ENCODE peak calls at places on chromosome 15, in four cellular contexts. One of them, this sample, is unnamed.

GRCh38 chr15:26641144-26641543 is 131.7 kb downstream of the GABRB3 start:
- DNase-seq in prostate gland: no peak
- DNase-seq in IMR-90: no peak
- DNase-seq in H1: no peak
- DNase-seq in this sample: no peak

GRCh38 chr15:74369756-74370155 is 2.3 kb upstream of the CYP11A1 start:
- DNase-seq in prostate gland: no peak
- DNase-seq in IMR-90: no peak
- DNase-seq in H1: no peak
- DNase-seq in this sample: no peak

GRCh38 chr15:42364529-42364928 is 5.2 kb downstream of the CAPN3 start:
- DNase-seq in prostate gland: peak; percentile 12
- DNase-seq in IMR-90: no peak
- DNase-seq in H1: no peak
- DNase-seq in this sample: no peak

GRCh38 chr15:90306560-90306959 is 41.1 kb downstream of the NGRN start:
- DNase-seq in prostate gland: no peak
- DNase-seq in IMR-90: no peak
- DNase-seq in H1: no peak
- DNase-seq in this sample: no peak

GRCh38 chr15:65085990-65086679 is 9.6 kb downstream of the KBTBD13 start:
- DNase-seq in prostate gland: no peak
- DNase-seq in IMR-90: peak; percentile 16
- DNase-seq in H1: no peak
- DNase-seq in this sample: no peak

GRCh38 chr15:85474700-85475316 is 94.4 kb downstream of the AKAP13 start:
- DNase-seq in prostate gland: no peak
- DNase-seq in IMR-90: no peak
- DNase-seq in H1: no peak
- DNase-seq in this sample: no peak

GRCh38 chr15:93610944-93611343 is 521.9 kb upstream of the RGMA start:
- DNase-seq in prostate gland: no peak
- DNase-seq in IMR-90: no peak
- DNase-seq in H1: no peak
- DNase-seq in this sample: no peak

GRCh38 chr15:93082861-93083260 is 6.2 kb downstream of the RGMA start:
- DNase-seq in prostate gland: no peak
- DNase-seq in IMR-90: no peak
- DNase-seq in H1: no peak
- DNase-seq in this sample: no peak

GRCh38 chr15:73923488-73924164 is 2.6 kb upstream of the LOXL1 start:
- DNase-seq in prostate gland: no peak
- DNase-seq in IMR-90: no peak
- DNase-seq in H1: no peak
- DNase-seq in this sample: no peak

GRCh38 chr15:70430029-70430428 is 332.3 kb upstream of the TLE3 start:
- DNase-seq in prostate gland: no peak
- DNase-seq in IMR-90: peak; percentile 77
- DNase-seq in H1: no peak
- DNase-seq in this sample: no peak

GRCh38 chr15:41648770-41649169 is 11.4 kb upstream of the MGA start:
- DNase-seq in prostate gland: no peak
- DNase-seq in IMR-90: peak; percentile 84
- DNase-seq in H1: no peak
- DNase-seq in this sample: no peak

GRCh38 chr15:77737238-77738037 is 104.7 kb upstream of the LINGO1 start:
- DNase-seq in prostate gland: no peak
- DNase-seq in IMR-90: no peak
- DNase-seq in H1: no peak
- DNase-seq in this sample: no peak

GRCh38 chr15:61008915-61009314 is 220.2 kb downstream of the RORA start:
- DNase-seq in prostate gland: no peak
- DNase-seq in IMR-90: no peak
- DNase-seq in H1: no peak
- DNase-seq in this sample: no peak

GRCh38 chr15:79644091-79644490 is 212.0 kb downstream of the MINAR1 start:
- DNase-seq in prostate gland: no peak
- DNase-seq in IMR-90: peak; percentile 85
- DNase-seq in H1: no peak
- DNase-seq in this sample: no peak

GRCh38 chr15:51536965-51537574 is 85.5 kb downstream of the DMXL2 start:
- DNase-seq in prostate gland: no peak
- DNase-seq in IMR-90: peak; percentile 42
- DNase-seq in H1: no peak
- DNase-seq in this sample: peak; percentile 8

GRCh38 chr15:55820043-55820442 is 77.1 kb upstream of the PRTG start:
- DNase-seq in prostate gland: no peak
- DNase-seq in IMR-90: no peak
- DNase-seq in H1: no peak
- DNase-seq in this sample: no peak

GRCh38 chr15:79339588-79340314 is 28.8 kb downstream of the TMED3 start:
- DNase-seq in prostate gland: no peak
- DNase-seq in IMR-90: peak; percentile 60
- DNase-seq in H1: no peak
- DNase-seq in this sample: no peak

GRCh38 chr15:79875213-79875612 is 21.6 kb downstream of the MTHFS start:
- DNase-seq in prostate gland: no peak
- DNase-seq in IMR-90: no peak
- DNase-seq in H1: no peak
- DNase-seq in this sample: no peak

GRCh38 chr15:80778621-80778963 is 578 bp upstream of the CEMIP start:
- DNase-seq in prostate gland: no peak
- DNase-seq in IMR-90: no peak
- DNase-seq in H1: no peak
- DNase-seq in this sample: no peak

GRCh38 chr15:46251873-46252272 is 617.0 kb downstream of the SQOR start:
- DNase-seq in prostate gland: no peak
- DNase-seq in IMR-90: no peak
- DNase-seq in H1: no peak
- DNase-seq in this sample: no peak

GRCh38 chr15:101168463-101168824 is 83.4 kb downstream of the CHSY1 start:
- DNase-seq in prostate gland: no peak
- DNase-seq in IMR-90: peak; percentile 65
- DNase-seq in H1: no peak
- DNase-seq in this sample: no peak

GRCh38 chr15:51580385-51580784 is 42.2 kb downstream of the DMXL2 start:
- DNase-seq in prostate gland: no peak
- DNase-seq in IMR-90: no peak
- DNase-seq in H1: no peak
- DNase-seq in this sample: no peak

GRCh38 chr15:55434989-55435825 is 26.9 kb downstream of the PIERCE2 start:
- DNase-seq in prostate gland: no peak
- DNase-seq in IMR-90: peak; percentile 64
- DNase-seq in H1: peak; percentile 7
- DNase-seq in this sample: no peak

GRCh38 chr15:85542895-85543331 is 162.5 kb downstream of the AKAP13 start:
- DNase-seq in prostate gland: peak; percentile 68
- DNase-seq in IMR-90: peak; percentile 43
- DNase-seq in H1: no peak
- DNase-seq in this sample: no peak

GRCh38 chr15:63196846-63197245 is 7.4 kb downstream of the RAB8B start:
- DNase-seq in prostate gland: no peak
- DNase-seq in IMR-90: no peak
- DNase-seq in H1: no peak
- DNase-seq in this sample: no peak

GRCh38 chr15:85541744-85542143 is 161.3 kb downstream of the AKAP13 start:
- DNase-seq in prostate gland: no peak
- DNase-seq in IMR-90: peak; percentile 37
- DNase-seq in H1: no peak
- DNase-seq in this sample: no peak

DNA sequence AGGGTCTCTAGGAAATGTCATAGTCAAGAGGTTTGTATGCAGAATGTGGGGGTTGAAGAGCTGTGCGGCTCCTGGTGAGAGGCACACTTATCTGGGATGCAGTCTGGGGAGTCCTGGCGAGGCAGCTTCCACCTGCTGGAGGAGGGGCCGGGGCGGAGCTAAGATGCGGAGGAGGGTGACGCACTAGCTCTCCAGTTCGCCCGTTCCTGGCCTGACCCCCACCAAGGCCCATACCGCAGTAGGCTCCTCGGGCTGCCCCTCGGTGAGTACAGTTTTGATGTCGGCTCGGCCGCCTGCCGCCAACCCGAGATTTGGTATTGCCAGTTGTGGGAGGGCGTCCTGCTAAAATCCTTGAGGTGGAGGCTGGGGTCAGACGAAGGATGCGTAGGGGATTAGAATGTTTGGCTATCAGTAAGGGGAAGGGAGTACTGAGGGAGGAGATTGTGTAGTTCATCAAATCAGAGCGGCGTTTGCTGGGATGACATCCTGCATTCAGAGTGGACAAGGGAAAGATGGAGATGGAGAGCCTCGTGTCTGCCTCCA is at the start of gene SCG5:
- DNase-seq in prostate gland: no peak
- DNase-seq in IMR-90: peak; percentile 49
- DNase-seq in H1: peak; percentile 67
- DNase-seq in this sample: no peak
- TF ChIP-seq POLR2A in prostate gland: no peak
- TF ChIP-seq POLR2A in IMR-90: no peak
- TF ChIP-seq POLR2A in H1: peak; percentile 85
- TF ChIP-seq POLR2A in this sample: no peak

GRCh38 chr15:67077641-67078215 is 12.3 kb downstream of the SMAD3 start:
- DNase-seq in prostate gland: no peak
- DNase-seq in IMR-90: no peak
- DNase-seq in H1: no peak
- DNase-seq in this sample: no peak
- H3K4me1 ChIP-seq in prostate gland: peaks cover 14% of the 10 kb centered on the region
- H3K4me1 ChIP-seq in IMR-90: peaks cover 50% of the 10 kb centered on the region
- H3K4me1 ChIP-seq in H1: peaks cover 11% of the 10 kb centered on the region
- H3K4me1 ChIP-seq in this sample: no peaks in the 10 kb centered on the region

DNA sequence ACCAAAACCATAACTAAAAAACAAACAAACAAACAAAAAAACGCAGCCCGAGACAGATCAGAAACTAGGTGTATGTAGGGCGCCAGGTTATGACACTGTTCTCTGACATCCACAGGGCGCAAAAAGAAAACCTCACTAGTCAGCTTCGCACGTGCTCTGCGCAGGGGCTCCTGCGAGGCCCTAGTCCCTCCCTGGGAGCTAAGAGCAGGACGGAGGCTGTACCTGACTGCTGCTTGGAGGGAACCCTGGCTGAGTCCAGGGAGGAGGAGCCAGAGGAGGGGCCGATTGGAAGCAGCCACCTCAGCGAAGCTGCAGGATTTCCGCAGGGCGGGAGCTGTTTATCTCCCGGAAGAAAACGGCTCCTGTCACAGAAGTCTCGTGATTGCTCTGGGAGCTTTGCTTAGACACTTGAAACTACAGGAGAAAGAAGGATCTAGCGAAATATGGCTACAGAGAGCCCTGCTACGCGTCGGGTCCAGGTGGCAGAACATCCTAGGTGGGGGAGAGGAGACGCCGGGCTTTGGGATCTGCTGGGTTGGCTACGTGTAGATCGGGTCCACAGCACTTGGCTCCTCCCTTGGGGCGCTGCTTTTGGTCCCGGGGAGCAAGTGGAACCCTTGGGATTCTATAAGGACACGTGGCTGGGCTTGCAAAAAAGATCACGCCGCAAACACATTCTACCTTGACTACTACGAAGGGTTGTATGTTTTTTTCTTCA is at the start of gene GALK2:
- DNase-seq in prostate gland: peak; percentile 91
- DNase-seq in IMR-90: peak; percentile 78
- DNase-seq in H1: peak; percentile 88
- DNase-seq in this sample: peak; percentile 78
- TF ChIP-seq POLR2A in prostate gland: peak; percentile 63
- TF ChIP-seq POLR2A in IMR-90: peak; percentile 50
- TF ChIP-seq POLR2A in H1: peak; percentile 50
- TF ChIP-seq POLR2A in this sample: peak; percentile 39

GRCh38 chr15:50186090-50186489 is 4.1 kb downstream of the SLC27A2 start:
- DNase-seq in prostate gland: no peak
- DNase-seq in IMR-90: no peak
- DNase-seq in H1: no peak
- DNase-seq in this sample: no peak
- H3K4me1 ChIP-seq in prostate gland: no peaks in the 10 kb centered on the region
- H3K4me1 ChIP-seq in IMR-90: peaks cover 3% of the 10 kb centered on the region
- H3K4me1 ChIP-seq in H1: peaks cover 8% of the 10 kb centered on the region
- H3K4me1 ChIP-seq in this sample: peaks cover 14% of the 10 kb centered on the region

GRCh38 chr15:31345606-31346366 is 19.2 kb downstream of the KLF13 start:
- DNase-seq in prostate gland: no peak
- DNase-seq in IMR-90: no peak
- DNase-seq in H1: no peak
- DNase-seq in this sample: no peak
- TF ChIP-seq POLR2A in prostate gland: no peak
- TF ChIP-seq POLR2A in IMR-90: no peak
- TF ChIP-seq POLR2A in H1: no peak
- TF ChIP-seq POLR2A in this sample: no peak

GRCh38 chr15:68789041-68789920 is 31.4 kb downstream of the ANP32A start:
- DNase-seq in prostate gland: no peak
- DNase-seq in IMR-90: no peak
- DNase-seq in H1: no peak
- DNase-seq in this sample: no peak
- H3K4me1 ChIP-seq in prostate gland: peaks cover 58% of the 10 kb centered on the region
- H3K4me1 ChIP-seq in IMR-90: peaks cover 10% of the 10 kb centered on the region
- H3K4me1 ChIP-seq in H1: peaks cover 51% of the 10 kb centered on the region
- H3K4me1 ChIP-seq in this sample: peaks cover 45% of the 10 kb centered on the region

This sample was measured in tibial nerve.